ENCODE peak calls at places on chromosomes 7 and 10, in seven cellular contexts. S is skeletal muscle cell, K is pancreas, M is renal cortical epithelial cell, H is endothelial cell of umbilical vein, N is H9, O is B cell. Z is an unnamed sample.

GRCh38 chr10:124999433-125000365 is 57.8 kb downstream of the ZRANB1 start:
- DNase-seq in S (no peak), K (peak), M (no peak), H (peak), N (no peak), O (no peak), Z (peak)

GRCh38 chr10:6165221-6165725 is 37.5 kb upstream of the PFKFB3 start:
- DNase-seq in S (no peak), K (no peak), M (no peak), H (no peak), N (no peak), O (no peak), Z (no peak)

GRCh38 chr10:31404640-31405039 is 85.6 kb downstream of the ZEB1 start:
- DNase-seq in S (no peak), K (no peak), M (peak), H (no peak), N (no peak), O (no peak), Z (no peak)

GRCh38 chr7:27169658-27170493 is 4.2 kb downstream of the HOXA10 start:
- DNase-seq in S (no peak), K (no peak), M (peak), H (no peak), N (peak), O (no peak), Z (peak)

GRCh38 chr7:157940497-157940896 is 603.7 kb downstream of the DNAJB6 start:
- DNase-seq in S (no peak), K (no peak), M (no peak), H (no peak), N (no peak), O (no peak), Z (peak)

GRCh38 chr10:97124211-97124610 is 61.5 kb downstream of the SLIT1 start:
- DNase-seq in S (no peak), K (no peak), M (no peak), H (no peak), N (no peak), O (no peak), Z (no peak)

GRCh38 chr10:14254368-14254767 is 76.4 kb downstream of the FRMD4A start:
- DNase-seq in S (no peak), K (no peak), M (no peak), H (no peak), N (no peak), O (no peak), Z (no peak)

GRCh38 chr7:28128608-28129007 is 52.0 kb downstream of the JAZF1 start:
- DNase-seq in S (no peak), K (no peak), M (peak), H (peak), N (no peak), O (no peak), Z (no peak)

GRCh38 chr7:43058271-43059066 is 54.0 kb upstream of the HECW1 start:
- DNase-seq in S (no peak), K (no peak), M (no peak), H (no peak), N (no peak), O (no peak), Z (no peak)

GRCh38 chr10:122510326-122510725 is 49.0 kb downstream of the HTRA1 start:
- DNase-seq in S (no peak), K (no peak), M (peak), H (no peak), N (no peak), O (no peak), Z (no peak)

GRCh38 chr7:121061826-121062582 is 73.5 kb downstream of the CPED1 start:
- DNase-seq in S (no peak), K (no peak), M (no peak), H (peak), N (no peak), O (no peak), Z (no peak)

GRCh38 chr10:130770018-130770630 is 541.4 kb downstream of the TCERG1L start:
- DNase-seq in S (no peak), K (no peak), M (no peak), H (no peak), N (no peak), O (no peak), Z (no peak)

GRCh38 chr7:10889266-10889898 is 84.3 kb upstream of the PHF14 start:
- DNase-seq in S (peak), K (peak), M (peak), H (peak), N (peak), O (peak), Z (peak)

GRCh38 chr10:63883861-63884260 is 362.7 kb downstream of the REEP3 start:
- DNase-seq in S (no peak), K (no peak), M (no peak), H (no peak), N (no peak), O (no peak), Z (no peak)

GRCh38 chr7:128104109-128104742 is 73.0 kb upstream of the LRRC4 start:
- DNase-seq in S (peak), K (no peak), M (no peak), H (no peak), N (no peak), O (peak), Z (no peak)

GRCh38 chr7:144027070-144027469 is 21.7 kb upstream of the OR2A5 start:
- DNase-seq in S (peak), K (no peak), M (peak), H (peak), N (no peak), O (no peak), Z (no peak)

GRCh38 chr7:73623798-73624668 is at the start of gene MLXIPL:
- DNase-seq in S (no peak), K (peak), M (peak), H (peak), N (peak), O (peak), Z (peak)

GRCh38 chr7:156640949-156641485 is 443 bp downstream of the RNF32 start:
- DNase-seq in S (no peak), K (no peak), M (no peak), H (no peak), N (no peak), O (peak), Z (no peak)

GRCh38 chr7:151139791-151140190 is 27.7 kb downstream of the GBX1 start:
- DNase-seq in S (no peak), K (no peak), M (no peak), H (no peak), N (no peak), O (no peak), Z (no peak)

GRCh38 chr7:151255390-151255789 is 6.9 kb upstream of the SMARCD3 start:
- DNase-seq in S (no peak), K (no peak), M (no peak), H (no peak), N (no peak), O (no peak), Z (no peak)

GRCh38 chr7:101200862-101201599 is at the start of gene MOGAT3:
- DNase-seq in S (no peak), K (no peak), M (no peak), H (no peak), N (peak), O (no peak), Z (peak)

GRCh38 chr10:28892818-28893547 is 215.7 kb downstream of the BAMBI start:
- DNase-seq in S (peak), K (no peak), M (peak), H (peak), N (no peak), O (no peak), Z (no peak)

GRCh38 chr7:157397751-157398691 is 61.2 kb downstream of the DNAJB6 start:
- DNase-seq in S (no peak), K (no peak), M (peak), H (peak), N (peak), O (no peak), Z (peak)

GRCh38 chr7:132386249-132386681 is 190.0 kb downstream of the PLXNA4 start:
- DNase-seq in S (no peak), K (peak), M (peak), H (peak), N (no peak), O (no peak), Z (peak)

GRCh38 chr10:71442859-71443570 is 46.3 kb downstream of the CDH23 start:
- DNase-seq in S (no peak), K (no peak), M (no peak), H (no peak), N (no peak), O (no peak), Z (no peak)

GRCh38 chr7:41170466-41170865 is 532.4 kb downstream of the INHBA start:
- DNase-seq in S (no peak), K (no peak), M (no peak), H (no peak), N (no peak), O (no peak), Z (no peak)

GRCh38 chr10:3764626-3765375 is 20.2 kb downstream of the KLF6 start:
- DNase-seq in S (no peak), K (no peak), M (no peak), H (no peak), N (no peak), O (peak), Z (no peak)

GRCh38 chr10:17836917-17837316 is 27.8 kb downstream of the MRC1 start:
- DNase-seq in S (peak), K (peak), M (peak), H (peak), N (peak), O (no peak), Z (peak)

GRCh38 chr10:118901409-118901808 is 128.1 kb upstream of the NANOS1 start:
- DNase-seq in S (no peak), K (no peak), M (no peak), H (no peak), N (no peak), O (no peak), Z (no peak)

GRCh38 chr7:26549281-26549943 is 257.8 kb downstream of the SNX10 start:
- DNase-seq in S (no peak), K (peak), M (peak), H (peak), N (no peak), O (no peak), Z (no peak)

GRCh38 chr10:97711640-97712267 is 1.8 kb upstream of the MARVELD1 start:
- DNase-seq in S (no peak), K (no peak), M (no peak), H (no peak), N (no peak), O (no peak), Z (no peak)

Z was measured in endodermal cell.